ENCODE peak calls at places on chromosomes 6 and 20, in four cellular contexts. V is pancreas, E is left ventricle myocardium inferior, J is NCI-H1694. T is an unnamed sample.

GRCh38 chr6:157376706-157377230 is 4.2 kb upstream of the ZDHHC14 start:
- DNase-seq in V (no peak), E (no peak), J (peak; percentile 69), T (no peak)

GRCh38 chr6:31239854-31240253 is 32.0 kb downstream of the HLA-C start:
- DNase-seq in V (no peak), E (no peak), J (no peak), T (no peak)

GRCh38 chr20:53980101-53980500 is 90.3 kb downstream of the BCAS1 start:
- DNase-seq in V (no peak), E (no peak), J (no peak), T (no peak)

GRCh38 chr6:139381216-139381615 is 6.8 kb upstream of the CITED2 start:
- DNase-seq in V (no peak), E (no peak), J (no peak), T (no peak)

GRCh38 chr20:50991076-50991475 is 31.8 kb downstream of the KCNG1 start:
- DNase-seq in V (no peak), E (no peak), J (no peak), T (no peak)

GRCh38 chr6:37731888-37732287 is 34.2 kb upstream of the MDGA1 start:
- DNase-seq in V (no peak), E (no peak), J (no peak), T (no peak)

GRCh38 chr20:37336369-37337207 is 9.4 kb upstream of the SRC start:
- DNase-seq in V (no peak), E (peak; percentile 70), J (no peak), T (no peak)

GRCh38 chr20:19786311-19786710 is 28.3 kb downstream of the RIN2 start:
- DNase-seq in V (no peak), E (peak; percentile 59), J (peak; percentile 77), T (no peak)

GRCh38 chr6:154938245-154938583 is 56.9 kb upstream of the TIAM2 start:
- DNase-seq in V (peak; percentile 7), E (no peak), J (no peak), T (no peak)

GRCh38 chr6:149078383-149078782 is 239.1 kb upstream of the TAB2 start:
- DNase-seq in V (no peak), E (no peak), J (no peak), T (no peak)

GRCh38 chr6:8499540-8499939 is 64.2 kb upstream of the SLC35B3 start:
- DNase-seq in V (no peak), E (no peak), J (no peak), T (no peak)

T was measured in sciatic nerve.